ENCODE peak calls at places on chromosomes 11 and 22, in ten cellular contexts. W, J, R, M, O, Z, T, L, D and B are unnamed samples.

GRCh38 chr11:15843309-15843857 is 513.0 kb downstream of the SOX6 start:
- DNase-seq in W (no peak), J (no peak), R (peak), M (no peak), O (peak), Z (no peak), T (no peak), L (no peak), D (peak), B (no peak)

GRCh38 chr11:15883349-15883961 is 472.9 kb downstream of the SOX6 start:
- DNase-seq in W (no peak), J (no peak), R (no peak), M (peak), O (no peak), Z (no peak), T (no peak), L (no peak), D (no peak), B (no peak)

GRCh38 chr22:49776053-49776511 is 51.6 kb downstream of the BRD1 start:
- DNase-seq in W (no peak), J (no peak), R (no peak), M (no peak), O (no peak), Z (no peak), T (no peak), L (no peak), D (no peak), B (no peak)

GRCh38 chr11:63599211-63600122 is 14.8 kb downstream of the PLAAT3 start:
- DNase-seq in W (peak), J (no peak), R (no peak), M (no peak), O (peak), Z (no peak), T (no peak), L (peak), D (no peak), B (no peak)

GRCh38 chr11:15158351-15159015 is 43.8 kb downstream of the INSC start:
- DNase-seq in W (peak), J (no peak), R (no peak), M (no peak), O (peak), Z (no peak), T (no peak), L (peak), D (no peak), B (peak)

GRCh38 chr11:30586251-30587144 is at the start of gene MPPED2:
- DNase-seq in W (no peak), J (peak), R (no peak), M (peak), O (no peak), Z (no peak), T (peak), L (no peak), D (peak), B (no peak)

GRCh38 chr11:125874556-125875124 is 12.8 kb upstream of the HYLS1 start:
- DNase-seq in W (peak), J (peak), R (peak), M (peak), O (peak), Z (peak), T (peak), L (peak), D (peak), B (peak)

GRCh38 chr11:109096266-109096665 is 325.7 kb upstream of the C11orf87 start:
- DNase-seq in W (peak), J (no peak), R (no peak), M (no peak), O (no peak), Z (no peak), T (no peak), L (no peak), D (no peak), B (no peak)

GRCh38 chr11:57373146-57373545 is 7.8 kb downstream of the PRG3 start:
- DNase-seq in W (no peak), J (no peak), R (no peak), M (no peak), O (no peak), Z (no peak), T (no peak), L (no peak), D (peak), B (no peak)

GRCh38 chr22:43515902-43516301 is 104.1 kb downstream of the MPPED1 start:
- DNase-seq in W (no peak), J (no peak), R (no peak), M (no peak), O (no peak), Z (no peak), T (no peak), L (no peak), D (no peak), B (no peak)

GRCh38 chr22:42500164-42500835 is 19.3 kb downstream of the RRP7A start:
- DNase-seq in W (peak), J (peak), R (peak), M (peak), O (peak), Z (peak), T (peak), L (peak), D (peak), B (no peak)

GRCh38 chr11:16902979-16903378 is 111.2 kb downstream of the PLEKHA7 start:
- DNase-seq in W (no peak), J (no peak), R (no peak), M (no peak), O (no peak), Z (no peak), T (no peak), L (no peak), D (no peak), B (no peak)

GRCh38 chr11:74672332-74672955 is 58.8 kb downstream of the CHRDL2 start:
- DNase-seq in W (no peak), J (no peak), R (no peak), M (no peak), O (peak), Z (no peak), T (no peak), L (peak), D (no peak), B (no peak)

GRCh38 chr22:20525048-20525447 is 17.6 kb downstream of the MED15 start:
- DNase-seq in W (no peak), J (no peak), R (no peak), M (no peak), O (no peak), Z (no peak), T (no peak), L (no peak), D (no peak), B (no peak)

GRCh38 chr11:105192115-105192514 is 52.5 kb upstream of the CARD18 start:
- DNase-seq in W (no peak), J (no peak), R (no peak), M (no peak), O (no peak), Z (no peak), T (no peak), L (no peak), D (no peak), B (no peak)

GRCh38 chr11:76277298-76278175 is 71.2 kb upstream of the WNT11 start:
- DNase-seq in W (no peak), J (no peak), R (no peak), M (no peak), O (no peak), Z (no peak), T (no peak), L (no peak), D (no peak), B (no peak)

GRCh38 chr22:50041361-50042065 is 16.6 kb downstream of the TTLL8 start:
- DNase-seq in W (no peak), J (no peak), R (no peak), M (no peak), O (no peak), Z (no peak), T (no peak), L (no peak), D (no peak), B (no peak)

GRCh38 chr22:45239378-45240136 is 1.1 kb downstream of the KIAA0930 start:
- DNase-seq in W (no peak), J (no peak), R (no peak), M (no peak), O (no peak), Z (no peak), T (no peak), L (no peak), D (no peak), B (no peak)

GRCh38 chr11:119505861-119506260 is 82.9 kb upstream of the THY1 start:
- DNase-seq in W (no peak), J (no peak), R (no peak), M (no peak), O (peak), Z (no peak), T (no peak), L (no peak), D (no peak), B (no peak)

GRCh38 chr11:5092821-5093585 is 23.6 kb downstream of the OR52E1 start:
- DNase-seq in W (no peak), J (no peak), R (no peak), M (no peak), O (no peak), Z (no peak), T (no peak), L (no peak), D (no peak), B (no peak)

GRCh38 chr11:94751806-94752205 is 16.4 kb upstream of the AMOTL1 start:
- DNase-seq in W (no peak), J (no peak), R (no peak), M (no peak), O (peak), Z (no peak), T (no peak), L (peak), D (no peak), B (no peak)

GRCh38 chr11:127843483-127844396 is 743.6 kb downstream of the ETS1 start:
- DNase-seq in W (peak), J (peak), R (peak), M (no peak), O (peak), Z (no peak), T (peak), L (peak), D (peak), B (peak)

GRCh38 chr11:92440701-92441338 is 216.2 kb downstream of the FAT3 start:
- DNase-seq in W (no peak), J (no peak), R (no peak), M (no peak), O (peak), Z (no peak), T (no peak), L (no peak), D (no peak), B (no peak)

GRCh38 chr11:96967616-96968015 is 577.8 kb downstream of the JRKL start:
- DNase-seq in W (no peak), J (no peak), R (no peak), M (no peak), O (no peak), Z (no peak), T (no peak), L (no peak), D (no peak), B (no peak)

GRCh38 chr11:11513438-11513837 is 108.4 kb downstream of the GALNT18 start:
- DNase-seq in W (no peak), J (no peak), R (no peak), M (no peak), O (no peak), Z (no peak), T (no peak), L (peak), D (no peak), B (no peak)

GRCh38 chr22:22812031-22812905 is 75.3 kb upstream of the IGLL5 start:
- DNase-seq in W (no peak), J (no peak), R (no peak), M (no peak), O (no peak), Z (no peak), T (no peak), L (no peak), D (no peak), B (no peak)

GRCh38 chr11:45617886-45618601 is 47.4 kb downstream of the CHST1 start:
- DNase-seq in W (no peak), J (no peak), R (no peak), M (no peak), O (no peak), Z (no peak), T (no peak), L (no peak), D (no peak), B (no peak)

GRCh38 chr11:85769758-85770157 is 41.2 kb downstream of the SYTL2 start:
- DNase-seq in W (no peak), J (no peak), R (no peak), M (no peak), O (no peak), Z (no peak), T (no peak), L (no peak), D (no peak), B (no peak)

GRCh38 chr11:109708184-109708583 is 286.2 kb downstream of the C11orf87 start:
- DNase-seq in W (no peak), J (no peak), R (no peak), M (no peak), O (no peak), Z (no peak), T (no peak), L (no peak), D (no peak), B (no peak)

GRCh38 chr11:33703771-33704170 is 3.1 kb upstream of the C11orf91 start:
- DNase-seq in W (no peak), J (no peak), R (peak), M (no peak), O (peak), Z (no peak), T (peak), L (peak), D (no peak), B (no peak)
- H3K27ac ChIP-seq in W (peak), J (peak), R (peak), M (peak), O (peak), Z (no peak), T (peak), L (peak), D (peak), B (no peak)

GRCh38 chr11:121589946-121590537 is 137.3 kb upstream of the SORL1-AS1 start:
- DNase-seq in W (no peak), J (no peak), R (no peak), M (no peak), O (no peak), Z (no peak), T (no peak), L (no peak), D (no peak), B (no peak)

GRCh38 chr11:121583825-121584224 is 131.1 kb upstream of the SORL1-AS1 start:
- DNase-seq in W (no peak), J (no peak), R (no peak), M (no peak), O (no peak), Z (no peak), T (no peak), L (no peak), D (no peak), B (no peak)

GRCh38 chr11:121588747-121589146 is 136.0 kb upstream of the SORL1-AS1 start:
- DNase-seq in W (no peak), J (no peak), R (no peak), M (no peak), O (no peak), Z (no peak), T (no peak), L (no peak), D (no peak), B (no peak)

GRCh38 chr11:121587182-121587581 is 134.4 kb upstream of the SORL1-AS1 start:
- DNase-seq in W (no peak), J (no peak), R (no peak), M (no peak), O (no peak), Z (no peak), T (no peak), L (no peak), D (no peak), B (no peak)

GRCh38 chr11:121586727-121587126 is 134.0 kb upstream of the SORL1-AS1 start:
- DNase-seq in W (no peak), J (no peak), R (no peak), M (no peak), O (no peak), Z (no peak), T (no peak), L (no peak), D (no peak), B (no peak)
- H3K4me3 ChIP-seq in W (no peak), J (no peak), R (no peak), M (no peak), O (no peak), Z (no peak), T (no peak), L (no peak), D (no peak), B (no peak)

DNA sequence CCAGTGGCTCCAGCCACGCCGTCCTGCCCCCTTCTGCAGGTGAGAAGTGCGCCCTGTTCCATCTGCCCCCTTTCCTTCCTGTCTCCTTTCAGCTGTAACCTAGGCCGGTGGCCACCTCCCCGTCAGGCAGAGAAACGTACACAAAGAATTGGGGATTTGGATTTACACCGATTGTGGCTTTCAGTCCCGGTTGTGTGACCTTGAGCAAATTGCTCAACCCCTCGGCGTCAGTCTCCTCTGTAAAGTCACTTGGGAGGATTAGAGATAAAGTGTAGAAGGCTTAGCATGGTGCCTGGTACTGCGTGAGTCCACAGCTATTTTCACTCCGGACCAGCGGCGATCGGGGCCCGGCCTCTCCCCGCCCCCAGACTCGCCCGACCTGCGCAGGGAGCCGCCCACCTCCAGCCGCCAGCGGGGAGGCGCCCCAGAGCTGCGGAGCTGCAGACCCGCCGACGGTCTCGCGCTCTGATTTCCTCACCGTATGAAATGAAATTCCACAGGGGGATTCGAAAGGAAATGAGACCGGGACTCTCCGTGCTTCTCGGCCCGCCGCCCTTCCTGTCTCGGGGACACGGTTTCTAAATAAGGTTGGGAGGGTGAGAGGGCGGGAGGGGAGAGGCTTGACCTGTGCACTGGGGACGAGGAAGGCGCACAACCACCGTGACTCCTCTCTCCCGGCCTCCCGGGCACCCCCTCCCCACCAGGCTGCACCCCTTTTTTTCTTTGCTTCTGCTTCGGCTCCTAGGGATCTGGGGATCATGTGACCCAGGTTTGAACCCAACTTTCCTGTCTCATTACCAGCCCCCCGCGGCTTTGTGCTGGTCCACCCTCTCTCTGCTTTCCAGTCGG is 703 bp upstream of the FZD4 start:
- DNase-seq in W (peak), J (peak), R (peak), M (peak), O (peak), Z (peak), T (peak), L (peak), D (peak), B (no peak)
- TF ChIP-seq CTCF in W (peak), J (peak), R (no peak), M (peak), O (no peak), Z (no peak), T (peak), L (peak), D (peak), B (peak)

GRCh38 chr11:82750643-82751139 is 17.0 kb upstream of the FAM181B start:
- DNase-seq in W (no peak), J (no peak), R (no peak), M (no peak), O (no peak), Z (no peak), T (no peak), L (no peak), D (no peak), B (no peak)

GRCh38 chr11:82752801-82753200 is 19.1 kb upstream of the FAM181B start:
- DNase-seq in W (no peak), J (no peak), R (no peak), M (no peak), O (peak), Z (no peak), T (no peak), L (no peak), D (no peak), B (no peak)

DNA sequence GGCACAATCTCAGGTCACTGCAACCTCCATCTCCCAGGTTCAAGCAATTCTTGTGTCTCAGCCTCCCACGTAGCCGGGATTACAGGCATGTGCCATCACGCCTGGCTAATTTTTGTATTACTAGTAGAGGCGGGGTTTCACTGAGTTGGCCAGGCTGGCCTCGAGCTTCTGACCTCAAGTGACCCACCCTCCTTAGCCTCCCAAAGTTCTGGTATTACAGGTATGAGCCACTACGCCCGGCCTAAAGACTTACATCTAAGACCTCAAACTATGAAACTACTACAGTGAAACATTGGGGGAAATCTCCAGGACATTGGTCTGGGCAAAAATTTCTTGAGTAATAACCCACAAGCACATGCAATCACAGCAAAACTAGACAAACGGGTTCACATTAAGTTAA is 13.8 kb upstream of the FAM181B start:
- DNase-seq in W (no peak), J (no peak), R (no peak), M (no peak), O (no peak), Z (no peak), T (no peak), L (no peak), D (no peak), B (no peak)
- H3K27ac ChIP-seq in W (no peak), J (no peak), R (no peak), M (no peak), O (no peak), Z (no peak), T (no peak), L (no peak), D (no peak), B (no peak)

DNA sequence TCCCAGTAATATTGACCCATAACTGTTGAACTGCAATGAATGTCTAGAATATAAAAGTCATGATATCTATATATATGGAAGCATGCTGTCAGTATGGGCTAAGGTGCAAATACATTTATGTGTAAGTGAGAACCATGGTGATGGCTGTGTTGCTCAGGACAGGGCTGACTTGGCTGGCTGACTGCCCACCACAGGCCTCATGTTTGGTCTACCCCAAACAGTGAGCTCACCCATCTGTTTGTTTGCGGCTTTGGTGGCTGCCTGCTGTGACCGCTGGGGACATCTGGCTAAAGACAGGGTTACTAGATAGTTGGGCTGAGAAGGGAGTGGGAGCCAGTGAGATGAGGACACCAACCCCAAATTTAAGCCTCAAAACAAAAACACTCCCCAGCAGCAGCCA is 6.3 kb downstream of the CD44 start:
- DNase-seq in W (peak), J (no peak), R (peak), M (no peak), O (peak), Z (no peak), T (peak), L (peak), D (no peak), B (no peak)
- H3K4me3 ChIP-seq in W (no peak), J (no peak), R (no peak), M (no peak), O (no peak), Z (no peak), T (no peak), L (peak), D (no peak), B (peak)

GRCh38 chr11:73227571-73228211 is 9.6 kb downstream of the P2RY2 start:
- DNase-seq in W (no peak), J (no peak), R (peak), M (peak), O (no peak), Z (peak), T (peak), L (peak), D (peak), B (no peak)
- TF ChIP-seq CTCF in W (no peak), J (no peak), R (peak), M (no peak), O (no peak), Z (peak), T (peak), L (peak), D (no peak), B (no peak)

GRCh38 chr11:112793416-112793815 is 167.8 kb upstream of the NCAM1 start:
- DNase-seq in W (no peak), J (no peak), R (no peak), M (no peak), O (peak), Z (no peak), T (no peak), L (no peak), D (no peak), B (no peak)

GRCh38 chr11:112795142-112795815 is 165.9 kb upstream of the NCAM1 start:
- DNase-seq in W (peak), J (no peak), R (peak), M (no peak), O (peak), Z (peak), T (no peak), L (peak), D (no peak), B (no peak)

GRCh38 chr11:112795896-112796686 is 165.1 kb upstream of the NCAM1 start:
- DNase-seq in W (no peak), J (no peak), R (no peak), M (peak), O (peak), Z (no peak), T (no peak), L (no peak), D (no peak), B (no peak)

GRCh38 chr11:112797072-112797471 is 164.1 kb upstream of the NCAM1 start:
- DNase-seq in W (no peak), J (no peak), R (no peak), M (no peak), O (peak), Z (no peak), T (no peak), L (no peak), D (no peak), B (no peak)

GRCh38 chr11:112794321-112794720 is 166.9 kb upstream of the NCAM1 start:
- DNase-seq in W (no peak), J (no peak), R (no peak), M (no peak), O (peak), Z (no peak), T (no peak), L (no peak), D (no peak), B (no peak)
- H3K27ac ChIP-seq in W (no peak), J (no peak), R (no peak), M (peak), O (no peak), Z (no peak), T (no peak), L (no peak), D (no peak), B (no peak)